ENCODE peak calls at places on chromosomes 11 and 22, in eight cellular contexts. One of them, this sample, is unnamed.

GRCh38 chr22:30175743-30176288 is 70.7 kb downstream of the LIF start:
- DNase-seq in T-helper 2 cell: no peak
- DNase-seq in activated naive CD8-positive, alpha-beta T cell treated with anti-CD3 and anti-CD28 coated beads for 36 hours: no peak
- DNase-seq in occipital lobe: no peak
- DNase-seq in pancreas: no peak
- DNase-seq in heart right ventricle: no peak
- DNase-seq in iPS-NIHi11: no peak
- DNase-seq in GM10248: no peak
- DNase-seq in this sample: no peak

GRCh38 chr22:19878461-19879247 is 24.0 kb upstream of the GNB1L start:
- DNase-seq in iPS-NIHi11: no peak
- DNase-seq in occipital lobe: no peak
- DNase-seq in heart right ventricle: no peak
- DNase-seq in pancreas: no peak
- DNase-seq in activated naive CD8-positive, alpha-beta T cell treated with anti-CD3 and anti-CD28 coated beads for 36 hours: no peak
- DNase-seq in T-helper 2 cell: no peak
- DNase-seq in GM10248: no peak
- DNase-seq in this sample: no peak

GRCh38 chr11:59943996-59944395 is 5.8 kb downstream of the OOSP1 start:
- DNase-seq in T-helper 2 cell: no peak
- DNase-seq in pancreas: no peak
- DNase-seq in iPS-NIHi11: peak
- DNase-seq in activated naive CD8-positive, alpha-beta T cell treated with anti-CD3 and anti-CD28 coated beads for 36 hours: no peak
- DNase-seq in heart right ventricle: no peak
- DNase-seq in GM10248: no peak
- DNase-seq in occipital lobe: no peak
- DNase-seq in this sample: no peak

GRCh38 chr11:113384551-113384950 is 3.0 kb upstream of the ANKK1 start:
- DNase-seq in iPS-NIHi11: no peak
- DNase-seq in T-helper 2 cell: no peak
- DNase-seq in pancreas: no peak
- DNase-seq in occipital lobe: no peak
- DNase-seq in activated naive CD8-positive, alpha-beta T cell treated with anti-CD3 and anti-CD28 coated beads for 36 hours: no peak
- DNase-seq in GM10248: no peak
- DNase-seq in heart right ventricle: no peak
- DNase-seq in this sample: no peak

GRCh38 chr11:31606893-31607292 is 97.3 kb downstream of the ELP4 start:
- DNase-seq in activated naive CD8-positive, alpha-beta T cell treated with anti-CD3 and anti-CD28 coated beads for 36 hours: no peak
- DNase-seq in heart right ventricle: no peak
- DNase-seq in T-helper 2 cell: no peak
- DNase-seq in pancreas: no peak
- DNase-seq in iPS-NIHi11: no peak
- DNase-seq in GM10248: no peak
- DNase-seq in occipital lobe: no peak
- DNase-seq in this sample: no peak

GRCh38 chr11:76700177-76701100 is 29.9 kb upstream of the LRRC32 start:
- DNase-seq in iPS-NIHi11: no peak
- DNase-seq in T-helper 2 cell: no peak
- DNase-seq in GM10248: no peak
- DNase-seq in pancreas: no peak
- DNase-seq in heart right ventricle: no peak
- DNase-seq in occipital lobe: no peak
- DNase-seq in activated naive CD8-positive, alpha-beta T cell treated with anti-CD3 and anti-CD28 coated beads for 36 hours: no peak
- DNase-seq in this sample: no peak

GRCh38 chr11:69075421-69076128 is 26.8 kb downstream of the TPCN2 start:
- DNase-seq in heart right ventricle: peak
- DNase-seq in GM10248: no peak
- DNase-seq in pancreas: no peak
- DNase-seq in T-helper 2 cell: no peak
- DNase-seq in activated naive CD8-positive, alpha-beta T cell treated with anti-CD3 and anti-CD28 coated beads for 36 hours: no peak
- DNase-seq in occipital lobe: peak
- DNase-seq in iPS-NIHi11: no peak
- DNase-seq in this sample: no peak

GRCh38 chr11:119897576-119897975 is 168.6 kb upstream of the NECTIN1 start:
- DNase-seq in activated naive CD8-positive, alpha-beta T cell treated with anti-CD3 and anti-CD28 coated beads for 36 hours: no peak
- DNase-seq in heart right ventricle: no peak
- DNase-seq in pancreas: no peak
- DNase-seq in occipital lobe: no peak
- DNase-seq in iPS-NIHi11: no peak
- DNase-seq in T-helper 2 cell: no peak
- DNase-seq in GM10248: no peak
- DNase-seq in this sample: no peak

GRCh38 chr11:71302911-71303310 is 50.5 kb upstream of the SHANK2 start:
- DNase-seq in heart right ventricle: no peak
- DNase-seq in T-helper 2 cell: no peak
- DNase-seq in occipital lobe: no peak
- DNase-seq in GM10248: no peak
- DNase-seq in iPS-NIHi11: no peak
- DNase-seq in pancreas: no peak
- DNase-seq in activated naive CD8-positive, alpha-beta T cell treated with anti-CD3 and anti-CD28 coated beads for 36 hours: no peak
- DNase-seq in this sample: no peak

GRCh38 chr11:77147668-77148321 is 19.7 kb downstream of the MYO7A start:
- DNase-seq in occipital lobe: no peak
- DNase-seq in heart right ventricle: no peak
- DNase-seq in GM10248: no peak
- DNase-seq in pancreas: no peak
- DNase-seq in iPS-NIHi11: peak
- DNase-seq in T-helper 2 cell: no peak
- DNase-seq in activated naive CD8-positive, alpha-beta T cell treated with anti-CD3 and anti-CD28 coated beads for 36 hours: peak
- DNase-seq in this sample: no peak

GRCh38 chr22:20966883-20967696 is at the start of gene AIFM3:
- DNase-seq in T-helper 2 cell: no peak
- DNase-seq in occipital lobe: no peak
- DNase-seq in pancreas: no peak
- DNase-seq in GM10248: no peak
- DNase-seq in activated naive CD8-positive, alpha-beta T cell treated with anti-CD3 and anti-CD28 coated beads for 36 hours: no peak
- DNase-seq in heart right ventricle: no peak
- DNase-seq in iPS-NIHi11: no peak
- DNase-seq in this sample: no peak